ENCODE peak calls at places on chromosomes 4 and X, in nine cellular contexts. N, Y, R, T, P, A, F, E and J are unnamed samples.

GRCh38 chrX:17812763-17813162 is 48.3 kb downstream of the RAI2 start:
- DNase-seq in A (no peak), F (no peak), N (no peak), Y (no peak), P (no peak), E (no peak), R (peak; percentile 31), T (peak; percentile 57), J (no peak)

GRCh38 chrX:134821370-134821769 is 163.1 kb upstream of the PLAC1 start:
- DNase-seq in T (no peak), A (no peak), Y (no peak), R (no peak), E (peak; percentile 25), F (no peak), N (peak; percentile 69), P (peak; percentile 27), J (no peak)

GRCh38 chr4:110091426-110091825 is 107.0 kb downstream of the ELOVL6 start:
- DNase-seq in E (peak; percentile 63), P (peak; percentile 9), F (no peak), T (no peak), R (no peak), A (no peak), N (peak; percentile 21), Y (no peak), J (no peak)

GRCh38 chrX:65671966-65672365 is 4.5 kb downstream of the MSN start:
- DNase-seq in E (no peak), N (no peak), T (no peak), R (no peak), A (no peak), Y (no peak), F (no peak), P (no peak), J (no peak)

GRCh38 chrX:110180176-110180927 is 137.5 kb downstream of the AMMECR1 start:
- DNase-seq in E (no peak), A (no peak), P (no peak), R (no peak), Y (no peak), N (peak; percentile 75), F (no peak), T (no peak), J (peak; percentile 15)

GRCh38 chrX:154714925-154715324 is 36.0 kb downstream of the GAB3 start:
- DNase-seq in N (peak; percentile 37), F (peak; percentile 44), A (peak; percentile 51), R (peak; percentile 17), E (no peak), Y (peak; percentile 50), P (no peak), T (peak; percentile 77), J (peak; percentile 35)

GRCh38 chrX:86137071-86137470 is 11.2 kb upstream of the DACH2 start:
- DNase-seq in E (no peak), F (no peak), P (no peak), T (no peak), Y (no peak), A (no peak), N (no peak), R (no peak), J (no peak)

GRCh38 chr4:38466401-38466800 is 197.6 kb upstream of the KLF3 start:
- DNase-seq in E (no peak), Y (no peak), F (no peak), T (no peak), R (no peak), N (no peak), A (no peak), P (no peak), J (no peak)

GRCh38 chr4:125244848-125245450 is 69.8 kb upstream of the FAT4 start:
- DNase-seq in Y (no peak), N (no peak), E (peak; percentile 15), P (no peak), T (no peak), R (no peak), F (no peak), A (no peak), J (no peak)

GRCh38 chrX:47447607-47448006 is 35.4 kb downstream of the ZNF41 start:
- DNase-seq in T (no peak), A (no peak), F (no peak), Y (no peak), N (no peak), R (no peak), E (no peak), P (no peak), J (no peak)

GRCh38 chr4:94339779-94340178 is 2.9 kb downstream of the HPGDS start:
- DNase-seq in N (no peak), R (no peak), P (no peak), F (no peak), Y (no peak), A (no peak), T (no peak), E (no peak), J (no peak)